ENCODE peak calls at places on chromosomes 11 and 22, in six cellular contexts. N is AG04450, L is left lung, T is AG04449, O is brain microvascular endothelial cell, Y is esophagus squamous epithelium. E is an unnamed sample.

GRCh38 chr11:125948278-125949051 is 2.6 kb downstream of the VSIG10L2 start:
- DNase-seq in N (no peak), L (no peak), T (no peak), O (no peak), Y (no peak), E (no peak)

GRCh38 chr11:36500315-36500721 is 9.8 kb downstream of the TRAF6 start:
- DNase-seq in N (peak), L (no peak), T (peak), O (peak), Y (no peak), E (peak)

GRCh38 chr22:39144101-39144815 is 8.2 kb downstream of the CBX7 start:
- DNase-seq in N (no peak), L (peak), T (no peak), O (peak), Y (no peak), E (peak)

GRCh38 chr22:30193031-30193794 is 53.3 kb downstream of the LIF start:
- DNase-seq in N (no peak), L (no peak), T (no peak), O (no peak), Y (no peak), E (no peak)

GRCh38 chr11:95085117-95085825 is 4.4 kb upstream of the ENDOD1 start:
- DNase-seq in N (no peak), L (no peak), T (no peak), O (no peak), Y (no peak), E (no peak)

GRCh38 chr11:8372641-8373381 is 109.1 kb upstream of the LMO1 start:
- DNase-seq in N (no peak), L (no peak), T (no peak), O (no peak), Y (no peak), E (no peak)

GRCh38 chr11:64971421-64972233 is at the start of gene MAJIN:
- DNase-seq in N (peak), L (peak), T (no peak), O (peak), Y (no peak), E (peak)

GRCh38 chr11:96282846-96283245 is 60.1 kb downstream of the MAML2 start:
- DNase-seq in N (no peak), L (no peak), T (no peak), O (no peak), Y (no peak), E (no peak)

GRCh38 chr11:38448284-38448683 is 1850.2 kb upstream of the RAG2 start:
- DNase-seq in N (no peak), L (no peak), T (no peak), O (no peak), Y (no peak), E (peak)

GRCh38 chr22:29205260-29205597 is 467 bp upstream of the EMID1 start:
- DNase-seq in N (no peak), L (no peak), T (no peak), O (no peak), Y (no peak), E (no peak)

GRCh38 chr11:47186937-47187681 is 875 bp upstream of the PACSIN3 start:
- DNase-seq in N (no peak), L (peak), T (no peak), O (peak), Y (no peak), E (peak)

GRCh38 chr11:104650234-104650633 is 248.0 kb downstream of the CASP12 start:
- DNase-seq in N (no peak), L (no peak), T (no peak), O (no peak), Y (no peak), E (no peak)

GRCh38 chr11:96464695-96465307 is 75.0 kb downstream of the JRKL start:
- DNase-seq in N (peak), L (no peak), T (peak), O (peak), Y (no peak), E (peak)

GRCh38 chr11:23540101-23540561 is 679.9 kb upstream of the CCDC179 start:
- DNase-seq in N (peak), L (no peak), T (peak), O (peak), Y (no peak), E (peak)

GRCh38 chr11:112961751-112962747 is 829 bp downstream of the NCAM1 start:
- DNase-seq in N (no peak), L (peak), T (no peak), O (no peak), Y (no peak), E (no peak)

GRCh38 chr11:43067681-43068080 is 244.1 kb upstream of the API5 start:
- DNase-seq in N (no peak), L (no peak), T (no peak), O (no peak), Y (no peak), E (no peak)

GRCh38 chr11:65487467-65488272 is 11.2 kb upstream of the MALAT1 start:
- DNase-seq in N (peak), L (peak), T (peak), O (peak), Y (peak), E (peak)

GRCh38 chr11:20097319-20098221 is 62.7 kb downstream of the DBX1 start:
- DNase-seq in N (no peak), L (no peak), T (peak), O (peak), Y (no peak), E (peak)

GRCh38 chr11:79168530-79169110 is 272.2 kb downstream of the TENM4 start:
- DNase-seq in N (no peak), L (no peak), T (no peak), O (no peak), Y (no peak), E (no peak)

GRCh38 chr22:25137577-25138525 is 61.8 kb upstream of the CRYBB3 start:
- DNase-seq in N (no peak), L (no peak), T (no peak), O (no peak), Y (no peak), E (peak)

GRCh38 chr11:103668859-103669258 is 367.6 kb upstream of the DDI1 start:
- DNase-seq in N (no peak), L (no peak), T (no peak), O (no peak), Y (no peak), E (no peak)

GRCh38 chr22:37464181-37464580 is 22.0 kb downstream of the MFNG start:
- DNase-seq in N (no peak), L (peak), T (no peak), O (no peak), Y (no peak), E (peak)

GRCh38 chr11:64876835-64877341 is 1.5 kb downstream of the EHD1 start:
- DNase-seq in N (no peak), L (peak), T (peak), O (peak), Y (no peak), E (peak)

GRCh38 chr11:71580057-71581003 is 2.3 kb downstream of the KRTAP5-11 start:
- DNase-seq in N (peak), L (no peak), T (peak), O (peak), Y (no peak), E (peak)

GRCh38 chr11:95337175-95337957 is 106.4 kb upstream of the SESN3 start:
- DNase-seq in N (no peak), L (peak), T (no peak), O (peak), Y (no peak), E (peak)

GRCh38 chr11:62269654-62270278 is at the start of gene SCGB2A2:
- DNase-seq in N (no peak), L (no peak), T (no peak), O (no peak), Y (no peak), E (no peak)

GRCh38 chr22:49613871-49614270 is 213.8 kb downstream of the BRD1 start:
- DNase-seq in N (no peak), L (no peak), T (no peak), O (no peak), Y (no peak), E (no peak)
- H3K4me3 ChIP-seq in N (no peak), L (no peak), T (no peak), O (no peak), Y (no peak), E (no peak)

DNA sequence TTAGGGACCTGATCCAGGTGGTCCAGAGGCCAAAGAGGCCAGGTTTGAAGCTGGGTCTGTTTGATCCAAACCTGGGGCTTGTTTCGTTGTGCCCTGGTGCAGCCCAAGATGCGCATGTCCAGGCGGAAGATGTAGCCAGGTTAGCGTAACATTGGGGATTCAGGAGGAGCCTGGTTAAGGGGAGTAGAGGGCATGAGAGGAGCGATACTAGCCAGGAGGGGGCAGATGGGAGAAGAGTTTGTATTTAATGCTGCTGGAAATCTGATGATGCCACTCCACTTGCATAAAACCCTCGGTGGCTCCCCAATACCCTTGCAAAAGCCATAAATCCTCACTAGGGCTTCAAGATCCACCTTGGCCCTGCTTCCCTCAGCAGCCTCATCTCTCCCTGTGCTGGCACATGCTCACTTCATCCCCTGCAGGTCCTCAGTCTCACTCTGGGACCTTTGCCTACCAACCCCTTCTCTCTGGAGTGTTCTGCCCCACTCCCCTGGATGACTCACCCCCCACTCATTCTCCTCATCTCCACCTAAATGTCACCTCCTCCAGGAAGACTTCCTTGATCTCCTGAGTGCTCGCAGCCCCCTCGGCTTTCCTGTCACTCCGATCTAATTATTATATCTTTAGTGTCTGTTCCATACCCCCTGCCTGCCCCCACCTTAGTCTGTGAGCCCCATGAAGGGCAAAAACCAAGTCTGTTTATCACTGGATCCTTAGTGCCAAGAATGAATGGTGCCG is 95.9 kb downstream of the MIAT start:
- DNase-seq in N (no peak), L (no peak), T (no peak), O (no peak), Y (no peak), E (no peak)
- TF ChIP-seq CTCF in N (peak), L (no peak), T (no peak), O (peak), Y (no peak), E (peak)

GRCh38 chr11:66882540-66882939 is 25.7 kb downstream of the LRFN4 start:
- DNase-seq in N (no peak), L (peak), T (no peak), O (no peak), Y (no peak), E (no peak)
- H3K4me3 ChIP-seq in N (no peak), L (peak), T (no peak), O (no peak), Y (peak), E (no peak)

GRCh38 chr11:63639195-63639832 is 25.1 kb upstream of the PLAAT3 start:
- DNase-seq in N (no peak), L (no peak), T (no peak), O (no peak), Y (no peak), E (peak)
- TF ChIP-seq CTCF in N (peak), L (peak), T (no peak), O (peak), Y (no peak), E (peak)

GRCh38 chr11:12007769-12008737 is at the start of gene DKK3:
- DNase-seq in N (no peak), L (no peak), T (no peak), O (no peak), Y (no peak), E (peak)
- H3K4me3 ChIP-seq in N (peak), L (peak), T (peak), O (peak), Y (peak), E (peak)

DNA sequence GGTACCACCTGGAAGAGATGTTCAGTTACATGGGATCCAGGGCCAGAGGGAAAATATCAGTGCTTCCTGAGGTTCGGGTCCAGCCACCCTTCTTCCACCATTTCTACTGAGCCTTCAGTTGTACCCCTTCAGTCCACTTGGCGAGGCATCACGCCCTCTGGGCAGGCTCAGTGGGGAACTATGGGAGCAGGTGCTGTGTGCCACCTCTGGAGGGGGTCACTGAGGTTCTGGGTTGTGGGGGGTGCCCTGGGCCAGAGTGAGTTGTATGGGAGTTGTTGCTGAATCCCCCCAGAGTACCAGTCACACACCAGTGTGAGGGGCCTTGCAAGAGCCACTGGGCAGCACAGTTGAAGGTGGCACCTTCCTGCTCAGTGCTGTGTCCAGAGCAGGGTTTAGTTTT is 2.7 kb upstream of the SREBF2 start:
- DNase-seq in N (no peak), L (no peak), T (no peak), O (no peak), Y (no peak), E (no peak)
- TF ChIP-seq CTCF in N (no peak), L (no peak), T (no peak), O (no peak), Y (no peak), E (no peak)

DNA sequence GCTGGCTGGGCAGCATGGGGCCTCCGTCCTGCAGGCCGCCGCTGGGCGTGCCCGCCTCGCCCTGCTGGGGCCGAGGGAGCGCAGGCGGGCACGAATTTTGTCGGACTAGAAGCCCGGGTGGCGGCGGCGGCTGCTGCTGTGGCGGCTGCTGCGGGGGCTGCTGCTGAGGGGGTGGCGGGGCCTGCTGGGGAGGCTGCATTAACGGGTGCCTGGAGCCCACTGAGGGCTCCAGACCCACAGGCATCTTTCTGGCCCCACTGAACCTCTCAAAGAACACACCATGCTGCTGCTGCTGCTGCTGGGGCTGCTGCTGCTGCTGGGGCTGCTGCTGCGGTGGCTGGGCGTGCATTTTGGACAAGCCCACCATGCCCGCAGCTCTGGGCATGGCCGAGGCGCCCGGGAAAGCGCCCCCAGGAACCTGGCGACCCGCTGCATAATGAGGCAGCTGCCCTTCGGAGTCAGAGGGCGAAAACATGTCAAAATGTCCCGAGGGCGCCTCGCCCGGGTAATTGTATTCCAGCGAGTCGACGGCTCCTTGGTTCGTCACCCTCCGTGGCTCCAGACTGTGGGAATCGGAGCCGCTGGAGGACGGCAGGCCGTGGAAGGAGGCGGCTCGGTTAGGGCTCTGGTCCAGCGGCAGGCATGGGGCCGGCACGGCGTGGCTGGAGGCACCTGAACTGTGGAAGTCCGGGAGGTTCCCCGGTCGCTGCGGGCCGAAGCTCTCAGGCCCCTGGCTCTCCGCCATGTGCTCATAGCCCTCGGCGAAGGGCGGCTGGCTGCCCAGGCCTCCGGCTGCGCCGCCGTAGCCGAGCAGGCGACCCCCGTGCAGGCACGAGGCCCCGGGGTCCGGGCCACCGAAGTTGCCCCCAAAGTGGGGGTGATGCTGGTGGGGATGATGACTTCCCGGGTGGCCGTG is 2.0 kb downstream of the MN1 start:
- DNase-seq in N (no peak), L (no peak), T (no peak), O (no peak), Y (no peak), E (peak)
- H3K4me3 ChIP-seq in N (peak), L (peak), T (peak), O (peak), Y (peak), E (peak)